ENCODE peak calls at places on chromosome 5, in seven cellular contexts. G is right atrium auricular region, F is tibial artery, U is A673, Z is neural progenitor cell, O is neural crest cell, H is type B pancreatic cell. L is an unnamed sample.

GRCh38 chr5:149824851-149825250 is 94.7 kb downstream of the PPARGC1B start:
- DNase-seq in Z (no peak), O (no peak), G (no peak), H (no peak), U (no peak), F (no peak), L (no peak)

GRCh38 chr5:66769839-66770617 is 173.8 kb downstream of the MAST4 start:
- DNase-seq in G (no peak), U (peak; percentile 48), F (no peak), Z (peak; percentile 74), O (no peak), H (no peak), L (no peak)

GRCh38 chr5:112976432-112977309 is at the start of gene DCP2:
- DNase-seq in H (peak; percentile 93), Z (peak; percentile 98), O (peak; percentile 85), G (peak; percentile 97), U (peak; percentile 99), F (peak; percentile 98), L (peak; percentile 97)

GRCh38 chr5:10699281-10699874 is 61.7 kb downstream of the DAP start:
- DNase-seq in O (no peak), U (no peak), H (no peak), G (no peak), Z (no peak), F (no peak), L (no peak)

GRCh38 chr5:138336952-138337684 is 948 bp upstream of the FAM53C start:
- DNase-seq in U (no peak), H (peak; percentile 79), Z (no peak), G (peak; percentile 88), O (no peak), F (peak; percentile 90), L (no peak)

GRCh38 chr5:71475788-71476384 is 20.4 kb downstream of the BDP1 start:
- DNase-seq in F (no peak), Z (peak; percentile 80), H (no peak), O (no peak), U (peak; percentile 49), G (no peak), L (peak; percentile 52)

GRCh38 chr5:149407331-149408251 is 28.5 kb upstream of the IL17B start:
- DNase-seq in U (no peak), F (peak; percentile 60), Z (no peak), G (no peak), H (no peak), O (no peak), L (no peak)

GRCh38 chr5:147746986-147747385 is 35.5 kb downstream of the JAKMIP2 start:
- DNase-seq in U (no peak), F (no peak), G (no peak), Z (no peak), O (no peak), H (no peak), L (no peak)

GRCh38 chr5:68515514-68515913 is 300.0 kb downstream of the PIK3R1 start:
- DNase-seq in Z (no peak), G (no peak), H (no peak), O (no peak), U (no peak), F (no peak), L (no peak)

GRCh38 chr5:115366223-115366622 is 69.8 kb upstream of the CCDC112 start:
- DNase-seq in O (no peak), U (peak; percentile 84), Z (no peak), F (no peak), G (no peak), H (no peak), L (no peak)
- TF ChIP-seq CTCF in O (no peak), U (no peak), Z (no peak), F (no peak), G (no peak), H (no peak), L (no peak)

DNA sequence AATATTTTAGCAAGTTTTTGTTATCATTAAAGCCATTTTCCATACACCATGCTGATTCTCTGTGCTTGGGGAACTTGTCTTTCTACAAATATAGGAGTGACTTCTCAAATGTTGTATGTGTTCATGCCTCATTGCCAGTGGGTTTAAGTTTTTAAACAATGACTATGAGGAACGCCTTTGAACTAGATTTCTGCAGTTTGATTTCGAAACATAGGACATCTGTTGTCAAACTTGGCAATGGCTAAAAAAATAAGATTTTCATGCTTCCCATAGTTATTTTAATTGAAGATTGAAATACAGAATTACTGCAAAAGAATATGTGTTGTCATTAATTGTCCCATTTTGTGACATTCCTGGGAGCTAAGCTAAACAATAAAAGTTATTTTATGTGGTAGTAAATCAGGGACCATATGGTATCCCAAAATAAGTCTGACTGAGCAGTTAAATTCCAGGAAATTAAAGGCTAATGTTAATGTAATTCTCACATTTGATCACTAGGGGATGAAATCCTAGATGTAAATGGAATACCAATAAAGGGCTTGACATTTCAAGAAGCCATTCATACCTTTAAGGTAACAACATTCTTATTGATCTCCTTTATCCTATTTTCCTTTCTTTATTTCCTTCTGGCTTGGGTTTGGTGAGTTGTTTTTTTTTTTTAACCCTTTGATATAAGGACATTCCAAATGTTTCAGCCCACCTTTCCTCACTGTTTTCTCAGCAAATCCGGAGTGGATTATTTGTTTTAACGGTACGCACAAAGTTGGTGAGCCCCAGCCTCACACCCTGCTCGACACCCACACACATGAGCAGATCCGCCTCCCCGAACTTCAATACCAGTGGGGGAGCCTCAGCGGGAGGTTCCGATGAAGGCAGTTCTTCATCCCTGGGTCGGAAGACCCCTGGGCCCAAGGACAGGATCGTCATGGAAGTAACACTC is 116.7 kb downstream of the GOLPH3 start:
- DNase-seq in U (peak; percentile 54), Z (no peak), H (no peak), F (no peak), G (no peak), O (no peak), L (no peak)
- TF ChIP-seq CTCF in U (peak; percentile 56), Z (peak; percentile 39), H (peak; percentile 67), F (no peak), G (peak; percentile 49), O (peak; percentile 55), L (no peak)

GRCh38 chr5:5340206-5340729 is 82.2 kb upstream of the ICE1 start:
- DNase-seq in Z (peak; percentile 65), O (peak; percentile 38), G (peak; percentile 71), U (peak; percentile 97), F (peak; percentile 88), H (no peak), L (no peak)
- TF ChIP-seq CTCF in Z (peak; percentile 39), O (peak; percentile 64), G (peak; percentile 50), U (peak; percentile 62), F (peak; percentile 52), H (peak; percentile 62), L (no peak)

GRCh38 chr5:175861337-175862130 is 9.8 kb upstream of the CPLX2 start:
- DNase-seq in O (no peak), G (no peak), U (no peak), H (no peak), F (no peak), Z (peak; percentile 47), L (no peak)
- TF ChIP-seq CTCF in O (no peak), G (no peak), U (no peak), H (no peak), F (no peak), Z (no peak), L (no peak)

GRCh38 chr5:34656700-34657549 is 797 bp downstream of the RAI14 start:
- DNase-seq in H (peak; percentile 70), U (peak; percentile 21), G (no peak), Z (peak; percentile 43), F (no peak), O (peak; percentile 18), L (peak; percentile 35)

GRCh38 chr5:34655354-34655991 is 655 bp upstream of the RAI14 start:
- DNase-seq in Z (peak; percentile 59), H (no peak), F (peak; percentile 72), O (peak; percentile 14), G (peak; percentile 70), U (peak; percentile 71), L (peak; percentile 26)

GRCh38 chr5:34658023-34658422 is 1.9 kb downstream of the RAI14 start:
- DNase-seq in F (no peak), Z (no peak), O (no peak), G (no peak), U (peak; percentile 67), H (no peak), L (no peak)

GRCh38 chr5:34657550-34657921 is 1.4 kb downstream of the RAI14 start:
- DNase-seq in O (peak; percentile 22), H (no peak), F (no peak), Z (peak; percentile 69), U (peak; percentile 11), G (no peak), L (no peak)

GRCh38 chr5:34656001-34656699 is at the start of gene RAI14:
- DNase-seq in O (peak; percentile 58), F (peak; percentile 90), Z (peak; percentile 89), H (peak; percentile 83), G (peak; percentile 80), U (peak; percentile 62), L (peak; percentile 35)
- TF ChIP-seq CTCF in O (no peak), F (no peak), Z (no peak), H (peak; percentile 20), G (peak; percentile 37), U (no peak), L (no peak)

GRCh38 chr5:181217111-181217804 is 5.8 kb upstream of the TRIM41 start:
- DNase-seq in H (no peak), F (peak; percentile 79), O (peak; percentile 49), G (no peak), Z (peak; percentile 83), U (peak; percentile 84), L (no peak)
- TF ChIP-seq CTCF in H (peak; percentile 24), F (peak; percentile 8), O (peak; percentile 19), G (no peak), Z (peak; percentile 30), U (peak; percentile 12), L (no peak)

GRCh38 chr5:141422742-141423291 is 2.0 kb downstream of the PCDHGA11 start:
- DNase-seq in U (no peak), F (no peak), Z (no peak), G (no peak), O (no peak), H (no peak), L (no peak)

GRCh38 chr5:141421489-141421855 is 621 bp downstream of the PCDHGA11 start:
- DNase-seq in Z (no peak), O (no peak), U (peak; percentile 45), G (no peak), H (no peak), F (no peak), L (no peak)

GRCh38 chr5:141419074-141419880 is 1.6 kb upstream of the PCDHGA11 start:
- DNase-seq in U (no peak), Z (no peak), O (no peak), G (no peak), F (no peak), H (no peak), L (no peak)

DNA sequence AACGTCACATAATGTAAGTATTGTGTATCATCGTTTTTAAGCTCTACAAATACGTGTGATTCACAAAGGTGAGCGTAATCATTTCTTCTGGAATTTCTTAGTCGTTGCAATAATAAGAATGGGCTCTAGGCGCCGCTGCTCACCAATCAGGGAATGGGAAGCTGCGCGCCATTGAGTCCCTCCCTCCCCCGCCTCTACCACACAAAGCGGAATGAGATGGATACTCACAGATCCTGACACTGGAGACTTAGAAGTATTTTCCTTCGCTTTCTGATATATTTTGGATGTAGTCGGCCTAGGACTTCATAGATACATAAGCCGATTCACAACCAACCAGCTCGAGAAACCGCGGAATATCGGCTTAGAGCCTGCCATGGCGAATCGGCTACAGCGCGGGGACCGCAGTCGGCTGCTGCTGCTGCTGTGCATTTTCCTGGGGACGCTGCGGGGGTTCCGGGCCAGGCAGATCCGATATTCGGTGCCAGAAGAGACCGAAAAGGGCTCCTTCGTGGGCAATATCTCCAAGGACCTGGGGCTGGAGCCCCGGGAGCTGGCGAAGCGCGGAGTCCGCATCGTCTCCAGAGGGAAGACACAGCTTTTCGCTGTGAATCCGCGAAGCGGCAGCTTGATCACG is at the start of gene PCDHGA11:
- DNase-seq in U (peak; percentile 85), Z (peak; percentile 57), F (no peak), O (no peak), H (no peak), G (no peak), L (peak; percentile 69)
- TF ChIP-seq CTCF in U (peak; percentile 69), Z (peak; percentile 45), F (peak; percentile 12), O (peak; percentile 61), H (no peak), G (peak; percentile 70), L (peak; percentile 71)

L was measured in GM10248.